ENCODE peak calls at places on chromosomes 7 and 10, in eight cellular contexts. Y, U, T, V, H, J, P and E are unnamed samples.

GRCh38 chr10:14751576-14752330 is 22.9 kb downstream of the FAM107B start:
- DNase-seq in Y (no peak), V (peak; percentile 24), H (no peak), U (no peak), J (peak; percentile 89), T (no peak), P (no peak), E (peak; percentile 34)

GRCh38 chr10:61902448-61903183 is 1.1 kb downstream of the ARID5B start:
- DNase-seq in T (peak; percentile 95), V (peak; percentile 64), Y (peak; percentile 65), P (peak; percentile 72), J (peak; percentile 81), U (peak; percentile 51), H (peak; percentile 62), E (peak; percentile 68)

GRCh38 chr7:87810726-87811125 is 65.4 kb downstream of the SLC25A40 start:
- DNase-seq in P (no peak), Y (no peak), H (no peak), J (no peak), U (no peak), T (peak; percentile 13), V (no peak), E (no peak)

GRCh38 chr7:131664570-131664969 is 108.1 kb upstream of the PODXL start:
- DNase-seq in J (no peak), H (no peak), V (no peak), U (no peak), Y (no peak), P (no peak), T (no peak), E (no peak)

GRCh38 chr7:55335151-55335550 is 30.0 kb upstream of the LANCL2 start:
- DNase-seq in T (no peak), J (no peak), H (no peak), P (no peak), U (no peak), Y (no peak), V (no peak), E (no peak)

GRCh38 chr7:77359599-77359998 is 56.5 kb downstream of the GSAP start:
- DNase-seq in Y (no peak), H (no peak), P (no peak), J (no peak), U (no peak), V (no peak), T (no peak), E (no peak)

GRCh38 chr10:102738692-102739121 is 5.0 kb upstream of the WBP1L start:
- DNase-seq in J (no peak), P (no peak), U (no peak), T (no peak), V (no peak), H (no peak), Y (no peak), E (no peak)

GRCh38 chr7:2624293-2624881 is 7.4 kb upstream of the TTYH3 start:
- DNase-seq in V (no peak), J (no peak), P (no peak), Y (no peak), H (no peak), T (no peak), U (no peak), E (no peak)

GRCh38 chr7:2729043-2729892 is 41.3 kb downstream of the AMZ1 start:
- DNase-seq in J (no peak), P (no peak), T (no peak), Y (no peak), H (no peak), U (no peak), V (no peak), E (no peak)

GRCh38 chr7:85489498-85489897 is 302.6 kb upstream of the SEMA3D start:
- DNase-seq in U (peak; percentile 8), Y (no peak), T (peak; percentile 71), J (no peak), H (no peak), P (no peak), V (no peak), E (peak; percentile 8)

DNA sequence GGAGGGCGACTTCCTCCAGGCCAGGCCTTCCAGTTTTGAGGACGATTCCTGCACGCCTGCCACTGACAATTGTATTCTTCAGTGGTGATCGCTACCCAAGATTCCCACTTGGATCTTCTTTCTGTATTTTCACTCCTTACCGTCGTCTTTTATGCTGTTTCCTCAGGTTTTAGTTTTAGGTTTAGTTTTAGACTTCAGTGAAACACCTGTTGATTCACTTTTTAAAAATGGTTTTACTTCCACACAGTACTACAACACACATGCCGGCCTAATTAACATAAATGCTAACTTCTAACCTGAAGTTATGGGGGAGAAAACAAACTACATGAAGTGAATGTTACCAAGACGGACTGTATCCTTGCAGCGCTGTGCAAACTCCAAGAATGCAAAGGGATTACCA is 530.6 kb upstream of the MGMT start:
- DNase-seq in Y (no peak), J (no peak), P (no peak), V (no peak), H (no peak), T (no peak), U (no peak), E (no peak)
- H3K4me2 ChIP-seq in Y (no peak overlapping the region), J (no peak overlapping the region), P (no peak overlapping the region), V (no peak overlapping the region), H (no peak overlapping the region), T (no peak overlapping the region), U (no peak overlapping the region), E (no peak overlapping the region)

GRCh38 chr10:51416494-51416893 is 282.9 kb downstream of the CSTF2T start:
- DNase-seq in Y (no peak), J (no peak), P (no peak), V (no peak), U (no peak), T (no peak), H (no peak), E (no peak)

GRCh38 chr10:51423121-51423452 is 276.3 kb downstream of the CSTF2T start:
- DNase-seq in H (no peak), V (no peak), J (no peak), U (no peak), T (no peak), P (no peak), Y (no peak), E (no peak)

GRCh38 chr10:51422311-51423120 is 276.9 kb downstream of the CSTF2T start:
- DNase-seq in J (peak; percentile 23), V (peak; percentile 79), P (peak; percentile 47), H (peak; percentile 21), Y (peak; percentile 66), T (peak; percentile 95), U (peak; percentile 16), E (peak; percentile 71)

GRCh38 chr10:51421853-51422252 is 277.5 kb downstream of the CSTF2T start:
- DNase-seq in V (no peak), P (no peak), J (no peak), T (no peak), H (no peak), U (no peak), Y (no peak), E (no peak)

GRCh38 chr10:51419416-51420093 is 279.8 kb downstream of the CSTF2T start:
- DNase-seq in P (no peak), U (no peak), V (no peak), T (no peak), H (no peak), J (no peak), Y (no peak), E (no peak)
- TF ChIP-seq EZH2phosphoT487 in P (no peak), U (no peak), V (no peak), T (no peak), H (no peak), J (no peak), Y (no peak), E (no peak)

GRCh38 chr7:29642494-29643155 is 79.0 kb downstream of the PRR15 start:
- DNase-seq in P (no peak), U (no peak), J (no peak), H (no peak), V (no peak), T (no peak), Y (no peak), E (peak; percentile 37)

GRCh38 chr7:29649876-29650275 is 86.2 kb downstream of the PRR15 start:
- DNase-seq in U (no peak), J (no peak), V (no peak), H (no peak), T (no peak), Y (no peak), P (no peak), E (no peak)

GRCh38 chr7:29649010-29649716 is 85.5 kb downstream of the PRR15 start:
- DNase-seq in U (no peak), P (no peak), Y (no peak), J (no peak), H (no peak), T (no peak), V (no peak), E (no peak)

GRCh38 chr7:29651467-29651866 is 87.8 kb downstream of the PRR15 start:
- DNase-seq in P (no peak), J (no peak), T (no peak), V (no peak), H (no peak), Y (no peak), U (no peak), E (no peak)

GRCh38 chr7:29647020-29647654 is 83.5 kb downstream of the PRR15 start:
- DNase-seq in V (no peak), H (no peak), Y (no peak), P (no peak), J (no peak), T (no peak), U (no peak), E (no peak)
- H3K4me2 ChIP-seq in V (no peak overlapping the region), H (no peak overlapping the region), Y (no peak overlapping the region), P (peak overlapping the region; percentile 14), J (no peak overlapping the region), T (no peak overlapping the region), U (no peak overlapping the region), E (peak overlapping the region; percentile 21)

GRCh38 chr10:113034008-113034407 is 84.0 kb downstream of the TCF7L2 start:
- DNase-seq in T (no peak), J (no peak), U (no peak), Y (no peak), P (no peak), H (no peak), V (no peak), E (no peak)
- TF ChIP-seq EZH2phosphoT487 in T (no peak), J (no peak), U (no peak), Y (no peak), P (no peak), H (no peak), V (no peak), E (no peak)

GRCh38 chr7:115300228-115300870 is 378.5 kb downstream of the MDFIC start:
- DNase-seq in H (no peak), J (no peak), T (peak; percentile 29), Y (no peak), U (no peak), P (no peak), V (no peak), E (no peak)
- H3K4me2 ChIP-seq in H (no peak overlapping the region), J (no peak overlapping the region), T (no peak overlapping the region), Y (no peak overlapping the region), U (no peak overlapping the region), P (no peak overlapping the region), V (no peak overlapping the region), E (peak overlapping the region; percentile 9)

GRCh38 chr7:141227454-141227853 is 153.6 kb downstream of the TMEM178B start:
- DNase-seq in Y (no peak), H (no peak), J (no peak), P (no peak), T (no peak), V (peak; percentile 31), U (no peak), E (no peak)

GRCh38 chr7:141231018-141231792 is 157.3 kb downstream of the TMEM178B start:
- DNase-seq in H (peak; percentile 72), V (peak; percentile 68), P (peak; percentile 57), Y (peak; percentile 72), J (no peak), T (peak; percentile 50), U (peak; percentile 21), E (peak; percentile 63)

GRCh38 chr7:141228482-141228881 is 154.6 kb downstream of the TMEM178B start:
- DNase-seq in P (no peak), H (no peak), J (no peak), T (no peak), U (no peak), V (no peak), Y (no peak), E (no peak)

GRCh38 chr7:141232286-141233051 is 158.6 kb downstream of the TMEM178B start:
- DNase-seq in T (no peak), J (no peak), H (no peak), V (no peak), U (no peak), Y (no peak), P (no peak), E (no peak)
- TF ChIP-seq EZH2phosphoT487 in T (no peak), J (no peak), H (no peak), V (no peak), U (no peak), Y (no peak), P (no peak), E (no peak)